ENCODE peak calls at places on chromosomes 11 and 22, in eight cellular contexts. One of them, this sample, is unnamed.

GRCh38 chr11:29093416-29093815 is 923.4 kb downstream of the KCNA4 start:
- DNase-seq in lung: no peak
- DNase-seq in mammary epithelial cell: no peak
- DNase-seq in neural progenitor cell: no peak
- DNase-seq in astrocyte of the spinal cord: peak
- DNase-seq in CD4-positive, alpha-beta T cell: no peak
- DNase-seq in pancreas: no peak
- DNase-seq in AG09319: no peak
- DNase-seq in this sample: no peak

GRCh38 chr11:67662806-67663514 is 11.5 kb downstream of the ALDH3B2 start:
- DNase-seq in lung: no peak
- DNase-seq in mammary epithelial cell: no peak
- DNase-seq in neural progenitor cell: no peak
- DNase-seq in astrocyte of the spinal cord: no peak
- DNase-seq in CD4-positive, alpha-beta T cell: no peak
- DNase-seq in pancreas: no peak
- DNase-seq in AG09319: no peak
- DNase-seq in this sample: no peak

GRCh38 chr11:45560153-45560934 is 105.1 kb downstream of the CHST1 start:
- DNase-seq in lung: no peak
- DNase-seq in mammary epithelial cell: no peak
- DNase-seq in neural progenitor cell: no peak
- DNase-seq in astrocyte of the spinal cord: no peak
- DNase-seq in CD4-positive, alpha-beta T cell: no peak
- DNase-seq in pancreas: no peak
- DNase-seq in AG09319: no peak
- DNase-seq in this sample: no peak

GRCh38 chr11:45517171-45517770 is 148.2 kb downstream of the CHST1 start:
- DNase-seq in lung: no peak
- DNase-seq in mammary epithelial cell: no peak
- DNase-seq in neural progenitor cell: no peak
- DNase-seq in astrocyte of the spinal cord: no peak
- DNase-seq in CD4-positive, alpha-beta T cell: no peak
- DNase-seq in pancreas: no peak
- DNase-seq in AG09319: no peak
- DNase-seq in this sample: no peak

GRCh38 chr11:95074806-95075563 is 8.3 kb downstream of the SRSF8 start:
- DNase-seq in lung: peak
- DNase-seq in mammary epithelial cell: no peak
- DNase-seq in neural progenitor cell: no peak
- DNase-seq in astrocyte of the spinal cord: no peak
- DNase-seq in CD4-positive, alpha-beta T cell: no peak
- DNase-seq in pancreas: peak
- DNase-seq in AG09319: no peak
- DNase-seq in this sample: no peak

GRCh38 chr11:116114198-116114651 is 610.0 kb upstream of the CADM1 start:
- DNase-seq in lung: no peak
- DNase-seq in mammary epithelial cell: no peak
- DNase-seq in neural progenitor cell: peak
- DNase-seq in astrocyte of the spinal cord: no peak
- DNase-seq in CD4-positive, alpha-beta T cell: no peak
- DNase-seq in pancreas: no peak
- DNase-seq in AG09319: no peak
- DNase-seq in this sample: no peak

GRCh38 chr22:24760708-24761306 is 13.7 kb downstream of the PIWIL3 start:
- DNase-seq in lung: no peak
- DNase-seq in mammary epithelial cell: no peak
- DNase-seq in neural progenitor cell: no peak
- DNase-seq in astrocyte of the spinal cord: no peak
- DNase-seq in CD4-positive, alpha-beta T cell: no peak
- DNase-seq in pancreas: no peak
- DNase-seq in AG09319: no peak
- DNase-seq in this sample: no peak

GRCh38 chr11:59216654-59217640 is 4.2 kb upstream of the MPEG1 start:
- DNase-seq in lung: peak
- DNase-seq in mammary epithelial cell: peak
- DNase-seq in neural progenitor cell: no peak
- DNase-seq in astrocyte of the spinal cord: no peak
- DNase-seq in CD4-positive, alpha-beta T cell: no peak
- DNase-seq in pancreas: peak
- DNase-seq in AG09319: no peak
- DNase-seq in this sample: no peak

GRCh38 chr22:26461188-26461810 is 22.3 kb downstream of the HPS4 start:
- DNase-seq in lung: peak
- DNase-seq in mammary epithelial cell: peak
- DNase-seq in neural progenitor cell: peak
- DNase-seq in astrocyte of the spinal cord: no peak
- DNase-seq in CD4-positive, alpha-beta T cell: peak
- DNase-seq in pancreas: peak
- DNase-seq in AG09319: no peak
- DNase-seq in this sample: peak

GRCh38 chr11:13119928-13120520 is 110.9 kb downstream of the RASSF10 start:
- DNase-seq in lung: no peak
- DNase-seq in mammary epithelial cell: no peak
- DNase-seq in neural progenitor cell: no peak
- DNase-seq in astrocyte of the spinal cord: no peak
- DNase-seq in CD4-positive, alpha-beta T cell: no peak
- DNase-seq in pancreas: no peak
- DNase-seq in AG09319: no peak
- DNase-seq in this sample: no peak

GRCh38 chr11:134725939-134726639 is 314.0 kb upstream of the B3GAT1 start:
- DNase-seq in lung: no peak
- DNase-seq in mammary epithelial cell: no peak
- DNase-seq in neural progenitor cell: peak
- DNase-seq in astrocyte of the spinal cord: no peak
- DNase-seq in CD4-positive, alpha-beta T cell: no peak
- DNase-seq in pancreas: peak
- DNase-seq in AG09319: no peak
- DNase-seq in this sample: no peak

GRCh38 chr11:67288452-67289225 is 464 bp upstream of the ANKRD13D start:
- DNase-seq in lung: peak
- DNase-seq in mammary epithelial cell: peak
- DNase-seq in neural progenitor cell: peak
- DNase-seq in astrocyte of the spinal cord: peak
- DNase-seq in CD4-positive, alpha-beta T cell: peak
- DNase-seq in pancreas: peak
- DNase-seq in AG09319: no peak
- DNase-seq in this sample: no peak

GRCh38 chr22:37749223-37749622 is 52.4 kb downstream of the TRIOBP start:
- DNase-seq in lung: no peak
- DNase-seq in mammary epithelial cell: peak
- DNase-seq in neural progenitor cell: no peak
- DNase-seq in astrocyte of the spinal cord: no peak
- DNase-seq in CD4-positive, alpha-beta T cell: no peak
- DNase-seq in pancreas: no peak
- DNase-seq in AG09319: no peak
- DNase-seq in this sample: no peak

GRCh38 chr11:87355614-87356013 is 317.9 kb downstream of the TMEM135 start:
- DNase-seq in lung: no peak
- DNase-seq in mammary epithelial cell: no peak
- DNase-seq in neural progenitor cell: no peak
- DNase-seq in astrocyte of the spinal cord: no peak
- DNase-seq in CD4-positive, alpha-beta T cell: no peak
- DNase-seq in pancreas: no peak
- DNase-seq in AG09319: no peak
- DNase-seq in this sample: no peak

GRCh38 chr11:128552783-128553661 is 34.3 kb downstream of the ETS1 start:
- DNase-seq in lung: no peak
- DNase-seq in mammary epithelial cell: peak
- DNase-seq in neural progenitor cell: peak
- DNase-seq in astrocyte of the spinal cord: peak
- DNase-seq in CD4-positive, alpha-beta T cell: no peak
- DNase-seq in pancreas: no peak
- DNase-seq in AG09319: peak
- DNase-seq in this sample: no peak

GRCh38 chr11:110356769-110357671 is 60.6 kb upstream of the RDX start:
- DNase-seq in lung: no peak
- DNase-seq in mammary epithelial cell: peak
- DNase-seq in neural progenitor cell: no peak
- DNase-seq in astrocyte of the spinal cord: no peak
- DNase-seq in CD4-positive, alpha-beta T cell: no peak
- DNase-seq in pancreas: peak
- DNase-seq in AG09319: no peak
- DNase-seq in this sample: no peak

GRCh38 chr22:35995345-35995744 is 33.3 kb downstream of the RBFOX2 start:
- DNase-seq in lung: no peak
- DNase-seq in mammary epithelial cell: no peak
- DNase-seq in neural progenitor cell: no peak
- DNase-seq in astrocyte of the spinal cord: no peak
- DNase-seq in CD4-positive, alpha-beta T cell: no peak
- DNase-seq in pancreas: no peak
- DNase-seq in AG09319: no peak
- DNase-seq in this sample: no peak

GRCh38 chr22:47163481-47163875 is 401.0 kb downstream of the TBC1D22A start:
- DNase-seq in lung: no peak
- DNase-seq in mammary epithelial cell: no peak
- DNase-seq in neural progenitor cell: no peak
- DNase-seq in astrocyte of the spinal cord: no peak
- DNase-seq in CD4-positive, alpha-beta T cell: no peak
- DNase-seq in pancreas: no peak
- DNase-seq in AG09319: no peak
- DNase-seq in this sample: peak

GRCh38 chr22:44181912-44182590 is 1.3 kb downstream of the PARVG start:
- DNase-seq in lung: no peak
- DNase-seq in mammary epithelial cell: no peak
- DNase-seq in neural progenitor cell: no peak
- DNase-seq in astrocyte of the spinal cord: no peak
- DNase-seq in CD4-positive, alpha-beta T cell: no peak
- DNase-seq in pancreas: no peak
- DNase-seq in AG09319: no peak
- DNase-seq in this sample: no peak

GRCh38 chr22:28408702-28409101 is 270.9 kb downstream of the TTC28 start:
- DNase-seq in lung: no peak
- DNase-seq in mammary epithelial cell: no peak
- DNase-seq in neural progenitor cell: no peak
- DNase-seq in astrocyte of the spinal cord: no peak
- DNase-seq in CD4-positive, alpha-beta T cell: no peak
- DNase-seq in pancreas: no peak
- DNase-seq in AG09319: no peak
- DNase-seq in this sample: no peak

GRCh38 chr11:84022221-84022620 is 736.1 kb upstream of the CCDC90B start:
- DNase-seq in lung: no peak
- DNase-seq in mammary epithelial cell: no peak
- DNase-seq in neural progenitor cell: peak
- DNase-seq in astrocyte of the spinal cord: peak
- DNase-seq in CD4-positive, alpha-beta T cell: no peak
- DNase-seq in pancreas: no peak
- DNase-seq in AG09319: no peak
- DNase-seq in this sample: no peak

DNA sequence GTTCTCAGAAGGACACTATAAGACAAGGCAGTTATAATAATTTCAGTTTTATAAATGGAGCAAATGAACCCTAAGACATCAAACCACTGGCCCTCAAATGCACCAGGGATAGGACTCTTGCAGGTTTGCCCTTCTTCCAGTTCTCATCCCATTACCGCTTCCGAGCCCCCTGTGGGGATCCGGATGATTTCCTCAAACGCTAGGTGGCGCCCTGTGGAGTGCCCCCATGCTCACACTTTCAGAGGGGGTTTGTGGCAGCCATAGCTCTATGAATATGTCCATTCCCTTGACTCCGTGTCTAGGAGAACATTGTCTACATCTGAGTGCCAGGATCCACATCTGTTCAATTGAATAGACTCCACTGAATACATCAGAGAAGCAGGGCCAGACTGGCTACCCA is 816.3 kb downstream of the NTM start:
- DNase-seq in lung: no peak
- DNase-seq in mammary epithelial cell: no peak
- DNase-seq in neural progenitor cell: peak
- DNase-seq in astrocyte of the spinal cord: no peak
- DNase-seq in CD4-positive, alpha-beta T cell: no peak
- DNase-seq in pancreas: no peak
- DNase-seq in AG09319: no peak
- DNase-seq in this sample: no peak
- TF ChIP-seq CTCF in lung: no peak
- TF ChIP-seq CTCF in mammary epithelial cell: no peak
- TF ChIP-seq CTCF in neural progenitor cell: peak
- TF ChIP-seq CTCF in astrocyte of the spinal cord: peak
- TF ChIP-seq CTCF in CD4-positive, alpha-beta T cell: no peak
- TF ChIP-seq CTCF in pancreas: no peak
- TF ChIP-seq CTCF in AG09319: peak
- TF ChIP-seq CTCF in this sample: no peak

GRCh38 chr11:2150206-2150847 is 10.7 kb downstream of the INS start:
- DNase-seq in lung: no peak
- DNase-seq in mammary epithelial cell: peak
- DNase-seq in neural progenitor cell: peak
- DNase-seq in astrocyte of the spinal cord: peak
- DNase-seq in CD4-positive, alpha-beta T cell: no peak
- DNase-seq in pancreas: no peak
- DNase-seq in AG09319: peak
- DNase-seq in this sample: no peak
- TF ChIP-seq CTCF in lung: no peak
- TF ChIP-seq CTCF in mammary epithelial cell: peak
- TF ChIP-seq CTCF in neural progenitor cell: peak
- TF ChIP-seq CTCF in astrocyte of the spinal cord: peak
- TF ChIP-seq CTCF in CD4-positive, alpha-beta T cell: no peak
- TF ChIP-seq CTCF in pancreas: no peak
- TF ChIP-seq CTCF in AG09319: peak
- TF ChIP-seq CTCF in this sample: no peak

GRCh38 chr11:105609341-105609781 is 512 bp upstream of the GRIA4 start:
- DNase-seq in lung: no peak
- DNase-seq in mammary epithelial cell: peak
- DNase-seq in neural progenitor cell: peak
- DNase-seq in astrocyte of the spinal cord: peak
- DNase-seq in CD4-positive, alpha-beta T cell: no peak
- DNase-seq in pancreas: no peak
- DNase-seq in AG09319: no peak
- DNase-seq in this sample: no peak
- TF ChIP-seq CTCF in lung: no peak
- TF ChIP-seq CTCF in mammary epithelial cell: peak
- TF ChIP-seq CTCF in neural progenitor cell: peak
- TF ChIP-seq CTCF in astrocyte of the spinal cord: peak
- TF ChIP-seq CTCF in CD4-positive, alpha-beta T cell: no peak
- TF ChIP-seq CTCF in pancreas: no peak
- TF ChIP-seq CTCF in AG09319: peak
- TF ChIP-seq CTCF in this sample: no peak

GRCh38 chr11:17351171-17351509 is 460 bp upstream of the NCR3LG1 start:
- DNase-seq in lung: no peak
- DNase-seq in mammary epithelial cell: no peak
- DNase-seq in neural progenitor cell: no peak
- DNase-seq in astrocyte of the spinal cord: no peak
- DNase-seq in CD4-positive, alpha-beta T cell: no peak
- DNase-seq in pancreas: no peak
- DNase-seq in AG09319: no peak
- DNase-seq in this sample: no peak
- TF ChIP-seq CTCF in lung: no peak
- TF ChIP-seq CTCF in mammary epithelial cell: no peak
- TF ChIP-seq CTCF in neural progenitor cell: peak
- TF ChIP-seq CTCF in astrocyte of the spinal cord: no peak
- TF ChIP-seq CTCF in CD4-positive, alpha-beta T cell: peak
- TF ChIP-seq CTCF in pancreas: no peak
- TF ChIP-seq CTCF in AG09319: peak
- TF ChIP-seq CTCF in this sample: no peak